ENCODE peak calls at places on chromosomes 11 and 22, in four cellular contexts. I is heart left ventricle, J is psoas muscle, M is progenitor cell of endocrine pancreas. P is an unnamed sample.

GRCh38 chr11:46106530-46107407 is 14.5 kb downstream of the PHF21A start:
- DNase-seq in M (no peak), J (no peak), I (no peak), P (no peak)

GRCh38 chr22:17343766-17344165 is 25.5 kb upstream of the CECR2 start:
- DNase-seq in I (no peak), M (no peak), J (no peak), P (no peak)

GRCh38 chr11:126669416-126669815 is 313.9 kb downstream of the ST3GAL4 start:
- DNase-seq in J (no peak), M (no peak), I (no peak), P (no peak)

GRCh38 chr22:26322179-26322905 is 106.7 kb upstream of the ASPHD2 start:
- DNase-seq in I (no peak), J (peak; percentile 73), M (no peak), P (no peak)

GRCh38 chr11:2180775-2181370 is 9.3 kb upstream of the TH start:
- DNase-seq in J (no peak), M (no peak), I (no peak), P (no peak)

GRCh38 chr22:30261134-30261533 is 5.5 kb downstream of the OSM start:
- DNase-seq in M (no peak), I (no peak), J (no peak), P (no peak)

GRCh38 chr11:44575288-44575672 is 9.8 kb downstream of the CD82 start:
- DNase-seq in M (no peak), I (no peak), J (no peak), P (no peak)

GRCh38 chr11:69841859-69842698 is 22.9 kb upstream of the FGF3 start:
- DNase-seq in I (no peak), M (no peak), J (no peak), P (no peak)

GRCh38 chr11:68567553-68567952 is 107.0 kb downstream of the PPP6R3 start:
- DNase-seq in J (no peak), M (no peak), I (no peak), P (no peak)
- TF ChIP-seq CTCF in J (no peak), M (no peak), I (no peak), P (no peak)

GRCh38 chr11:77170107-77170506 is 42.1 kb downstream of the MYO7A start:
- DNase-seq in I (no peak), J (peak; percentile 32), M (no peak), P (no peak)

GRCh38 chr11:77173494-77173893 is 45.4 kb downstream of the MYO7A start:
- DNase-seq in J (peak; percentile 36), I (no peak), M (no peak), P (no peak)

GRCh38 chr11:77171885-77172665 is 44.0 kb downstream of the MYO7A start:
- DNase-seq in J (peak; percentile 42), M (peak; percentile 37), I (no peak), P (peak; percentile 98)

GRCh38 chr11:77172666-77172982 is 44.6 kb downstream of the MYO7A start:
- DNase-seq in J (peak; percentile 38), I (no peak), M (no peak), P (no peak)

GRCh38 chr11:77171254-77171653 is 43.2 kb downstream of the MYO7A start:
- DNase-seq in M (no peak), J (no peak), I (no peak), P (no peak)
- TF ChIP-seq CTCF in M (no peak), J (no peak), I (no peak), P (no peak)

GRCh38 chr11:9203715-9204311 is 61.3 kb downstream of the DENND5A start:
- DNase-seq in M (no peak), J (no peak), I (no peak), P (no peak)
- TF ChIP-seq CTCF in M (no peak), J (no peak), I (peak; percentile 21), P (peak; percentile 40)

DNA sequence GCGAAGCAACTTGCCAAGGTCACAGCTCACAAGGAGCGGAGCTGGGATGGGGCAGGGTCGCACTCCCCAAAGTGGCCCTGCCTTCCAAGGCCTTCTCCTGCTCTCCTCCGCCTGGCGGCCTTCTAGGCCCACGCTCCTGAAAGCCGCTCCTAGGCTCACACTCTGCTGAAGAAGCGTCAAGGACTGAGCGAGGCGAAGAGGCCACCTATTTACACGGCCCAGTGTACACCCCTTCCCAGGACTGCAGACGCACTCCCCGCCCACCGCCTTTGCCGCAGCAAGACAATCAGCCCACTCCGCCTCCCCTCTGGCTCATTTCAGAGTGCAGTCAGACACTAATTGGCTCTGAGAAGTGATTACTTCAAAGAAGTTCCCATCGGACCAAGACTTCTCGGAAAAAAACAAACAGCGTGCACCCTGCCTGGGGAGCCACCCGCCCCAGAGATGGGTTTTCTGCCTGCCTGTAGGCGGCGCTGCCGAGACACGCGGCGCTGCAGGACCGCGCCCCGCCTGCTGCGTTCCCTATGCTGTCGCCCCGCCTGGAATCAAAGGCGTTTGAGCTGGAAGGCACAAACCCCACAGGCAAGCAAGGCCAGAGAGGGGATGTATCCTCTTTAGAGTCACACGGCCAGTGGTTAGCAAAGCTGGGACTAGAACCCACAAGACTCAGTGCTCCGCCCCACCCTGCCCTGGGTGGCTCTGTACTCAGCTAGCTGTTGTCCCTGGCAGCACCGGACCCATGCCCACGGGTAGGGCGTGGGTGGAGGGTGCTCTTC is 414.8 kb downstream of the BUD13 start:
- DNase-seq in M (peak; percentile 24), I (no peak), J (no peak), P (no peak)
- TF ChIP-seq CTCF in M (peak; percentile 70), I (peak; percentile 40), J (no peak), P (peak; percentile 78)

GRCh38 chr11:128848815-128849455 is 18.2 kb downstream of the KCNJ1 start:
- DNase-seq in M (peak; percentile 44), I (peak; percentile 52), J (peak; percentile 66), P (no peak)
- TF ChIP-seq CTCF in M (peak; percentile 77), I (peak; percentile 70), J (peak; percentile 42), P (peak; percentile 57)

DNA sequence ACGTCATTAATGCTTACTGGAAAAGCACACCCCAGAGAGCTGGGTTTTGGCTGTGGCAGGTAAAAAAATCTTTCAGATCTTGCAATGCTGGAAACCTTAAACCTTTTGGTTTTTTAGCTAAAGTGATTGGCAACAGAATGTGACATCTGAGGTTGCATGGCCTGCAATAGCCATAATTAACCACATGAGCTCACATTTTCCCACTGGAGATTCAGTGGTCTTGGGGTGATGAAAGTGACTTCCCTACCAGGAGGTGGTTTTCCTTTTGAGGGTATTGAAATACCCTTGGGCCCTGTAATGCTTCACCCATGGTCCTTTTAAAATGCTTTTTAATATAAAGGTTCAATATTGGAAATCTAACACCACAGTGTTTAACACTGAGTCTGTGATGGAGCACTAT is 192.8 kb downstream of the WNT11 start:
- DNase-seq in I (no peak), J (no peak), M (no peak), P (no peak)
- TF ChIP-seq CTCF in I (no peak), J (no peak), M (no peak), P (no peak)

DNA sequence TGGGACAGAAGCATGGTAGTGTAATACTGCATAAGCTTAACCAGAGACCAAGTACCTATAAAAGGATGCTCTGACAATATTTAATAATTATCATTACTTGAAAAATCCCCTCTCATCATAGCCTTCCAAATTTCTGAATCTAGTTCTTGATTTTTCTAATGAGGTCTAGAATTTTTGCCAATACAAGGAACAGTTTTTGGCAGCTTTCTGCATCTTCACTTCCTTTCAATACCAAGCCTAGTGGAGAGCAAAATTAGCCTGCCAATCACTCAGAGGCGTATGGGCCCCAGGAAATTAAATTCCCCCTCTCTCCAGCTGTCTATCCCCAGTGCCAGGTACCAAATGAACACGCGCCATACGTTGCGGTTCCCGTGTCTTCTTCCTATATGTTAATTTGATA is 293.8 kb downstream of the NTM start:
- DNase-seq in J (no peak), M (no peak), I (no peak), P (no peak)
- TF ChIP-seq CTCF in J (no peak), M (no peak), I (no peak), P (no peak)

DNA sequence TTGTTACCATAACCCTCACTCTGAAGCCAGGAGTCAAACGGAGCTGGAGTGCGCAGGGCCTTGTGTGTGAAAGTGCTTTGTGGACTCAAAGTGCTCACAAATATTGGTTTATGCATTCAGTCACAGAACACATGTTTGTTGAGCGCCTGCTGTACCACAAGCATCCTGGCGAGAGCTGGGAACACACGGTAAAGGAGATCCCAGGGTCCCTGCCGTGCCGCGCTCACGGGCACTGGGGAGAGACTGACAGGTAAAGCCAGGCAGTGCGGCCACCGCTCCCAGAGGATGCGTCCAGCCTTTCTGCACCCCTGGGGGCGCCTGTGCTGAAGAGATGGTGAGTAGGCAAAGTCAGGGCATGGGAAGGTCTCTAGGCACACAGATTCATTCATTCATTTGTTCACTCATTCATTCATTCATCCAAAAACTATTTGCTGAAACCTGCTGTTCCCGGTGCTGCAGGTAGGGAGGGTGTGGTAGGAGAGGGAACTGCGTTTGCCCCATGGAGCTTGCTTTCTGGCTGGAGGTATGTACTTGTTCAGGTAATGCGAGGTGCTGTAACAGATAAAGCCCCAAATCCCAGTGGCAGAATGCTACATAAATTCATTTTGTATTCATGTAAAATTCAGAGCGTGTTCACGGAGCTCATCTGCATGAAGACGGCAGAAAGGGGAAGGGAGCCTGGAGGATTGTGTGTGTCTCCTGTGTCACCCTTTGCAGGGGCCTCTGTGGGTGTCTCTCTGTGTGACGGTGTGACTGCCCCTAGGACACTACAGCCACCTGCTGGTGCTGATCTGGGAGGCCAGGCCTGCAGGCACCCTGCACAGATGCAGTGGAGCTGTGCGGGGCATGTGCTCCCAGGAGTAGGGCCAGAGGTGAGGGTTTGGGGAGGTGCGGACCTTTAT is 167.0 kb upstream of the B3GAT1 start:
- DNase-seq in M (no peak), I (peak; percentile 0), J (no peak), P (no peak)
- TF ChIP-seq CTCF in M (no peak), I (no peak), J (no peak), P (peak; percentile 60)

GRCh38 chr11:20355221-20356219 is 8.0 kb upstream of the HTATIP2 start:
- DNase-seq in I (no peak), M (no peak), J (no peak), P (no peak)
- TF ChIP-seq CTCF in I (peak; percentile 57), M (peak; percentile 69), J (peak; percentile 45), P (peak; percentile 60)